ENCODE peak calls at places on chromosomes 4 and X, in six cellular contexts. U, Q, A, J, R and F are unnamed samples.

GRCh38 chrX:51893931-51894696 is 691 bp downstream of the MAGED1 start:
- DNase-seq in U (no peak), Q (peak), A (peak), J (peak), R (peak), F (no peak)

GRCh38 chrX:72128881-72129280 is 2.8 kb downstream of the RTL5 start:
- DNase-seq in U (no peak), Q (peak), A (no peak), J (peak), R (no peak), F (no peak)

GRCh38 chr4:183300070-183300469 is 20.0 kb downstream of the CLDN22 start:
- DNase-seq in U (no peak), Q (no peak), A (peak), J (no peak), R (peak), F (no peak)

GRCh38 chr4:123144626-123145025 is 222.2 kb upstream of the NUDT6 start:
- DNase-seq in U (no peak), Q (no peak), A (no peak), J (no peak), R (no peak), F (no peak)

GRCh38 chrX:15384304-15384703 is at the start of gene VEGFD:
- DNase-seq in U (peak), Q (no peak), A (peak), J (no peak), R (no peak), F (no peak)

GRCh38 chrX:17860811-17861495 is at the start of gene RAI2:
- DNase-seq in U (no peak), Q (no peak), A (no peak), J (peak), R (peak), F (no peak)

GRCh38 chr4:48905363-48906015 is 1.1 kb downstream of the OCIAD2 start:
- DNase-seq in U (no peak), Q (peak), A (peak), J (no peak), R (peak), F (no peak)

GRCh38 chr4:681736-682451 is 7.1 kb downstream of the SLC49A3 start:
- DNase-seq in U (no peak), Q (peak), A (no peak), J (peak), R (peak), F (peak)

GRCh38 chrX:151397741-151398070 is 700 bp downstream of the VMA21 start:
- DNase-seq in U (no peak), Q (peak), A (peak), J (no peak), R (no peak), F (no peak)

GRCh38 chrX:24149346-24150050 is at the start of gene ZFX:
- DNase-seq in U (no peak), Q (peak), A (peak), J (peak), R (peak), F (peak)

GRCh38 chrX:41025926-41026325 is 59.3 kb upstream of the USP9X start:
- DNase-seq in U (no peak), Q (no peak), A (peak), J (peak), R (no peak), F (no peak)

GRCh38 chr4:14583331-14583730 is 418.9 kb upstream of the CPEB2 start:
- DNase-seq in U (no peak), Q (peak), A (no peak), J (no peak), R (peak), F (no peak)

GRCh38 chr4:29372971-29373370 is 1347.2 kb upstream of the PCDH7 start:
- DNase-seq in U (no peak), Q (no peak), A (no peak), J (no peak), R (no peak), F (no peak)

GRCh38 chr4:152083348-152083747 is 322.5 kb upstream of the GATB start:
- DNase-seq in U (no peak), Q (no peak), A (no peak), J (no peak), R (no peak), F (no peak)

GRCh38 chrX:63428348-63428747 is 77.2 kb upstream of the SPIN4 start:
- DNase-seq in U (no peak), Q (peak), A (peak), J (no peak), R (no peak), F (no peak)

GRCh38 chrX:151458824-151459223 is 61.8 kb downstream of the VMA21 start:
- DNase-seq in U (no peak), Q (no peak), A (peak), J (no peak), R (peak), F (no peak)

GRCh38 chr4:6373541-6374410 is 98.6 kb downstream of the PPP2R2C start:
- DNase-seq in U (no peak), Q (no peak), A (no peak), J (no peak), R (no peak), F (no peak)

DNA sequence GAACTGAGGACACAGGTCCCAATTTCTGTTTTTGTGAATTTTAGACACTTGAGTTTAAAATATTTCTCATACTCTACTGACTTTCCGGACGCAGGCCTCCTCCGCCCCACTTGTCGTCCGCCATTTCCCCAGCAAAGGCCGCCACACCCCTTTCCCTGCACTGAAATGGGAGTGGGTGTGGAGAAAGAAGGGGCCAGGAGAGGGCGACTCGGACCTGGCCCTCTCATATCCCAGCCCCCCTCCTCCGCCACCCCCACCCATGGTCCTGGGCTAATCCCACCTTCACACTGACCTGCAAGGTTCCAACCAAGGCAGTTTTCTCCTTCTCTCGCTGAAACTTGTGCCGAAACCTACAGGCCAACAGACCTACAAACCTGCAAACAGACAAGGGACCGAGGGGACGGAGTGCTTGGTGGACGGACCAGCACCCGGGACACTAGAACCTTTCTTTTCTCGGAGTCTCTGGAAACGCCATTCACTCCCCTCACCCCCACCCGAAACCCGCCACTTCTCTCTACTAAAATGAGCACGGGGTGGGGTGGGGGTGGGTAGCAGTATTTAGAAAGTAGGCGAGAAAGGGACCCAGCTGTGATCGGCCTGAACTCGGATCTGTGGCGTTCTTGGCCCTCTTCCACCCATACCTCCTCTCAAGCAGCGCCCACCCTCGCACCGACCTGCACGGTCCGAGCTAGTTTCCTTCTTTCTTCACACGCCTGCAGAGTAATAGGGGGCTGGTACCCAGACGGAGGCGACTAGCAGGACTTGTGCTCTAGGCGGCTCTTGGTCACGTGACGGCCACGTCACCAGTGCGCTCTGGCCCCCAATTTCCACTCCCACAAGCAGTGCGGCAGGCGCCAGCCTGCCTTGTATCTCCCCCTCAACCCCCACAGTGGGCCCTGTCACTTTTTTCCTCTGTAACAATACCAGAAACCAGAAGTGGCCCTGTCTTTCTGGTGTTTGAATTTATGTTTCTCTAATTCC is at the start of gene ARMCX6:
- DNase-seq in U (no peak), Q (peak), A (peak), J (peak), R (peak), F (peak)
- TF ChIP-seq CTCF in U (peak), Q (peak), A (no peak), J (peak), R (peak), F (peak)

GRCh38 chrX:115284877-115285276 is 4.6 kb upstream of the LUZP4 start:
- DNase-seq in U (no peak), Q (peak), A (no peak), J (no peak), R (no peak), F (no peak)
- TF ChIP-seq CTCF in U (no peak), Q (peak), A (peak), J (no peak), R (peak), F (no peak)

GRCh38 chrX:36908801-36909403 is 99.3 kb upstream of the FAM47C start:
- DNase-seq in U (peak), Q (peak), A (peak), J (peak), R (peak), F (no peak)
- TF ChIP-seq CTCF in U (peak), Q (peak), A (no peak), J (peak), R (peak), F (no peak)

DNA sequence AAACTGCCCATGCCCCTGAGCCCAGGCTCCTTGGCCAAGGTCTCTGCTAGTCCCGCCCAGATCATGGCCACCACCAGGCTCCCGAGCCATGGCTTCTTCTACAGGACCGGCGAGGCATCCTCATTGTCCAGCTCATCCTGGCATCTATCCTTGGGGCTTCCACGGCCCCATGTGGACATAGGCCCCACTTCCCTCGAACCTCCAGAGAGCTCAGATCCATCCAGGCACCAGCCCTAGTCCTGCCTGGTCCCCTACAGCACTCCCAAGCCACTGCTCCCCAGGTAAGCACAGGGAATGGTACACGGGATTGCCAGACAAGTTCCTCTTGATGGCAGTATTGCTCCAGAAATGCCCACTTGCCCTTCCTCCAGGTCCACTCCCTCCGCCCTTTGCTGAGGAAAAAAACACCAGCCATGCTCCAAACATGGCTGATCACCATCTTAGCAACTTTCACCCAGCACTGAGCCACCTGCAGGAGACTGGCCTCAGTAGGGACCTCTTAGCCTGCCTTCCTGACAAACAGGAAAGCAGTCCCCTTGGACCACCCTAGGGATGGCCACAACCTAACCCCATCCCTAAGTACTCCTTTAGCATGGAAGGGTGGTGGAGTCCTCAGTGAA is 272.1 kb upstream of the AGTR2 start:
- DNase-seq in U (no peak), Q (peak), A (no peak), J (peak), R (no peak), F (peak)
- TF ChIP-seq CTCF in U (no peak), Q (peak), A (no peak), J (peak), R (no peak), F (peak)

GRCh38 chrX:103626855-103627254 is 1.9 kb upstream of the TCEAL1 start:
- DNase-seq in U (no peak), Q (peak), A (peak), J (no peak), R (no peak), F (no peak)

GRCh38 chrX:103631145-103631544 is 2.4 kb downstream of the TCEAL1 start:
- DNase-seq in U (no peak), Q (no peak), A (no peak), J (no peak), R (no peak), F (no peak)

GRCh38 chrX:103629295-103630170 is 758 bp downstream of the TCEAL1 start:
- DNase-seq in U (peak), Q (peak), A (peak), J (peak), R (peak), F (peak)

GRCh38 chrX:103628386-103629290 is at the start of gene TCEAL1:
- DNase-seq in U (no peak), Q (peak), A (peak), J (peak), R (peak), F (peak)

DNA sequence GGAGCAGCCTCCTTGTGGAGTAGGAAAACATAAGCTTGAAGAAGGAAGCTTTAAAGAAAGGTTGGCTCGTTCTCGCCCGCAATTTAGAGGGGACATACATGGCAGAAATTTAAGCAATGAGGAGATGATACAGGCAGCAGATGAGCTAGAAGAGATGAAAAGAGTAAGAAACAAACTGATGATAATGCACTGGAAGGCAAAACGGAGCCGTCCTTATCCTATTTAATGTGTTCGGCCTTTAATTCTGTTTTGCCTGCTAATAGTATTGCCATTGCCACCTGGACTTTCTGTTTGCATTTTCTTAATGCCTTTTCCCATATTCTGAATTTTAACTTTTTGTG is 1.4 kb downstream of the TCEAL1 start:
- DNase-seq in U (no peak), Q (no peak), A (no peak), J (no peak), R (no peak), F (no peak)
- TF ChIP-seq CTCF in U (no peak), Q (no peak), A (no peak), J (no peak), R (no peak), F (no peak)

DNA sequence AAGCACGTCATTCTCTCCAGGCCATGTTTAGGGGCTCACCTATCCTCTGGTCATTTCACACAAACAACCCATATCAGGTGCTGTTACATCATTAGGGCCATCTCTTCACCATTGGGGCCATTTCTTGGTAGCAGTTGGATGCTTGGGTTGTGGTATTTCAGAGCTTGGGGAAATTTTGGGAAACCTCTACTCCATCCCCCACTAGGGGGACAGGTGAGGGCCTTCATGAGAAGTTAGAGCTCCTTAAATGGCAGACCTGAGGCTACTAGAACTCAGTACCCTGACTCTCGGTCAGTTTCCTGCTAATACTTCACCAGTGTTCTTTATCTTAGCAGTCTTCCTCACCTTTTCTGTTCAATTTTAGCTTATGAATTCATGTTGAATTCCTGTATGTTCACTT is 50.2 kb downstream of the ZNF827 start:
- DNase-seq in U (no peak), Q (peak), A (no peak), J (no peak), R (no peak), F (no peak)
- TF ChIP-seq CTCF in U (peak), Q (peak), A (peak), J (peak), R (no peak), F (no peak)

GRCh38 chr4:143586080-143586479 is 72.6 kb downstream of the SMARCA5 start:
- DNase-seq in U (peak), Q (no peak), A (peak), J (no peak), R (no peak), F (no peak)

GRCh38 chr4:143585548-143585947 is 72.0 kb downstream of the SMARCA5 start:
- DNase-seq in U (no peak), Q (no peak), A (no peak), J (no peak), R (no peak), F (no peak)

DNA sequence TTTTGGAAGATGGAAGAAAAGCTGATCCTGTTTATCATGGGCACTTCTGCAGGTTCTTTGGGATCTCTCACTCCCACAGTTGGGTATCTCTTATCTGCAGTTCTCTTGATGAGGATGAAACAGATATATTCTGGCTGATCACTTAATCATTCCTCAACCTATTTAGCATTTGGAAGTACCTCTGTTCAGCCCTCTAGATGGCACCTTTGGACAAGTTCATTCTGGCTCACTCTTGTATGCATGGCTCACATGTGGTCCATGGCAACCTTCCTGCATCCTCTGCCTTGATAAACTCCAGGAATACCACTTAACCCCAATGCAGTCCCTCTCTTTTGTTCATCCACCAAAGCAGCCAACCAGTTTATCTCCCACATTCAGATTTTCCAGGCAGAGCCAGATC is 74.2 kb downstream of the SMARCA5 start:
- DNase-seq in U (no peak), Q (peak), A (peak), J (no peak), R (no peak), F (no peak)
- TF ChIP-seq CTCF in U (no peak), Q (peak), A (no peak), J (no peak), R (peak), F (no peak)

GRCh38 chr4:76250962-76251361 is 559 bp upstream of the FAM47E start:
- DNase-seq in U (no peak), Q (no peak), A (peak), J (no peak), R (no peak), F (no peak)

GRCh38 chr4:76246852-76247251 is 4.7 kb upstream of the FAM47E start:
- DNase-seq in U (no peak), Q (no peak), A (no peak), J (no peak), R (no peak), F (no peak)

GRCh38 chr4:76251448-76252270 is at the start of gene FAM47E:
- DNase-seq in U (no peak), Q (peak), A (peak), J (peak), R (peak), F (peak)

GRCh38 chr4:76240236-76240635 is 11.3 kb upstream of the FAM47E start:
- DNase-seq in U (no peak), Q (no peak), A (no peak), J (no peak), R (no peak), F (no peak)

GRCh38 chr4:76246025-76246424 is 5.5 kb upstream of the FAM47E start:
- DNase-seq in U (no peak), Q (no peak), A (no peak), J (no peak), R (no peak), F (no peak)
- TF ChIP-seq CTCF in U (no peak), Q (no peak), A (no peak), J (no peak), R (no peak), F (no peak)